ENCODE peak calls at places on chromosomes 5 and 9, in seven cellular contexts. A, Q, P, F, C, M and S are unnamed samples.

GRCh38 chr5:131581710-131582109 is 53.3 kb downstream of the RAPGEF6 start:
- DNase-seq in P (peak), F (no peak), Q (no peak), C (no peak), A (no peak), M (no peak), S (no peak)

GRCh38 chr5:1352231-1352825 is 7.4 kb upstream of the CLPTM1L start:
- DNase-seq in M (no peak), Q (no peak), A (no peak), P (no peak), F (no peak), C (no peak), S (no peak)

GRCh38 chr9:98314381-98315066 is 59.1 kb upstream of the TBC1D2 start:
- DNase-seq in F (peak), M (no peak), A (peak), C (no peak), Q (no peak), P (peak), S (peak)

GRCh38 chr5:171483453-171484177 is 64.2 kb downstream of the FGF18 start:
- DNase-seq in M (no peak), F (no peak), A (peak), C (no peak), P (no peak), Q (no peak), S (no peak)

GRCh38 chr9:111599948-111600343 is 499 bp upstream of the PTGR1 start:
- DNase-seq in P (no peak), A (no peak), M (no peak), F (no peak), Q (no peak), C (no peak), S (no peak)

GRCh38 chr5:5671823-5672222 is 249.3 kb downstream of the ICE1 start:
- DNase-seq in Q (peak), A (no peak), F (peak), C (no peak), M (no peak), P (no peak), S (no peak)

GRCh38 chr9:134325813-134326753 is at the start of gene RXRA:
- DNase-seq in C (peak), M (peak), P (peak), F (peak), Q (peak), A (peak), S (peak)

GRCh38 chr9:130770679-130771442 is 64.2 kb upstream of the ABL1 start:
- DNase-seq in P (peak), Q (no peak), A (peak), M (no peak), F (peak), C (peak), S (peak)

GRCh38 chr5:59040007-59040803 is 457.3 kb downstream of the RAB3C start:
- DNase-seq in C (no peak), M (no peak), P (peak), A (no peak), Q (no peak), F (peak), S (no peak)

GRCh38 chr5:169728418-169728817 is 91.3 kb downstream of the DOCK2 start:
- DNase-seq in P (no peak), M (no peak), F (no peak), C (no peak), A (no peak), Q (no peak), S (no peak)
- H2BK120ac ChIP-seq in P (no peak), M (no peak), F (no peak), C (no peak), A (no peak), Q (no peak), S (no peak)

GRCh38 chr9:116687762-116688160 is 656 bp downstream of the TRIM32 start:
- DNase-seq in F (peak), A (no peak), M (no peak), C (no peak), P (no peak), Q (no peak), S (no peak)
- H2BK120ac ChIP-seq in F (peak), A (no peak), M (no peak), C (peak), P (peak), Q (no peak), S (no peak)

DNA sequence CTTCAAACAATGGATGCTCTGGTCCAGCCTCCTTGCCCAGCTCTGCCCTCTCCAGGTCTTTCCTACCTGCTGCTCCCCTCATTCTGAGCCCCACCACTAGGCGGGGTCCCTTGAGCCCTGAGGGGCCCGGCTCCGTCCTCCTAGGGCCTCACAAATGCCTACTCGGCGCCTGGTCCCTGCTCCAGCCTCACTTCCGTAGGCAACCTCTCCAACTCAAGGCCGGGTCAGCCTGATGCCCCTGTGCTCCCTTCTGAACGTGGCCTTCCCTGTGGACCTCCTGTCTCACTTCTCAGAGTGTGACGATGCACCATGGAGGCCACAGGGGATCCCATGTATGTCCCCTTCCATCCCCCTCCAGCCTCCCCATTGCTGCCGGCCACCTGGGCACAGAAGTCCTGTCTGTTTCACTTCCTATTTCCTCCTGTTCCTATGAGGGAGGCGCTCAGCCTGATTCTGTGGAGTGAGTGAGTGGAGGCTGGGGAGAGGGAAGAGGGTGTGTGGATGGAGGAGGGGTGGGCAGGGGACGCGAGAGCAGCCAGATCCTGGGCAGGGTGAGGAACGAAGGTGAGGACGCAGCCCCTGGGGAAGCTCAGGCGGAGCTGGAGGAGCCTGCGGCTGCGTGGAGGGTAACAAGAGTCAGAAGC is 127.2 kb upstream of the FAM120A start:
- DNase-seq in Q (peak), P (no peak), F (no peak), A (no peak), M (no peak), C (no peak), S (no peak)
- H2BK120ac ChIP-seq in Q (no peak), P (no peak), F (no peak), A (no peak), M (no peak), C (peak), S (no peak)

DNA sequence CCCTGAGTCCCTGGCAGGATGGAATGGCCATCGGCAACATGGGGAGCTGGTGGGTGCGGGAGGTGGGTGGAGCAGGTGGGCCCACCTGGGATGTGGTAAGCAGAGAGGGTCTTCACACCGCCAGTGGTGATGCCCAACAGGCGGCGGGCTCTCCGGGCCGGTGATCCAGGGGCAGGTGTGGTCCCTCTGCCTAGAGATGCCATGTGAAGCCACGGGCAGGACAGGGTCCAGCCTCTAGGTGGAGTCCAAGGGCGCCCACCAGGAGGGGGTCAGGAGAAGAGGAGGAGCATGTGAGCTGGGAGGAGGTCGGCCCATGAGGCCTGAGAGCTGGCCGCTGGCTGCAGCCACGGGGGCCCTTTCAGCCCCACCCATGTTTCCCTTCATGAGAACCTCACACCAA is 221.1 kb downstream of the FANCC start:
- DNase-seq in A (no peak), C (no peak), Q (peak), P (no peak), F (no peak), M (no peak), S (no peak)
- H2BK120ac ChIP-seq in A (no peak), C (no peak), Q (no peak), P (no peak), F (no peak), M (no peak), S (no peak)

DNA sequence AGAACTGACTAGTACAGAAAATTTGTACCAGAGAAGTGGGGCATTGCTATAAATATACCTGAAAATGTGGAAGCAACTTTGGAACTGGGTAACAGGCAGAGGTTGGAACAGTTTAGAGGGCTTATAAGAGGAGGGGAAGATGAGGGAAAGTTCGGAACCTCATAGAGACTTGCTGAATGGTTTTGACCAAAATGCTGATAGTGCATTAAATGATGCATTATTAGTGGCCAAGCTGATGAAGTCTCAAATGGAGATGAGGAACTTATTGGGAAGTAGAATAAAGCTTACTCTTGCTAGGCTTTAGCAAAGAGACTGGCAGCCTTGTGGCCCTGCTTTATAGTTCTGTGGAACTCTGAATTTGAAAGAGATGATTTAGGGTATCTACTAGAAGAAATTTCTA is 189.8 kb downstream of the FGF10 start:
- DNase-seq in Q (no peak), F (no peak), C (no peak), M (no peak), A (no peak), P (no peak), S (no peak)
- H2BK120ac ChIP-seq in Q (no peak), F (no peak), C (no peak), M (no peak), A (no peak), P (no peak), S (no peak)